ENCODE peak calls at places on chromosomes 6 and 20, in five cellular contexts. One of them, this sample, is unnamed.

GRCh38 chr20:57435498-57436222 is 44.5 kb downstream of the RBM38 start:
- DNase-seq in mesenchymal stem cell: no peak
- DNase-seq in CD8-positive, alpha-beta memory T cell: peak; percentile 12
- DNase-seq in transverse colon: peak; percentile 74
- DNase-seq in CD8-positive, alpha-beta T cell: peak; percentile 66
- DNase-seq in this sample: peak; percentile 59

GRCh38 chr6:81475646-81476045 is 276.8 kb downstream of the TENT5A start:
- DNase-seq in mesenchymal stem cell: no peak
- DNase-seq in CD8-positive, alpha-beta memory T cell: no peak
- DNase-seq in transverse colon: no peak
- DNase-seq in CD8-positive, alpha-beta T cell: no peak
- DNase-seq in this sample: no peak

GRCh38 chr20:63132131-63132714 is 83.7 kb downstream of the YTHDF1 start:
- DNase-seq in mesenchymal stem cell: no peak
- DNase-seq in CD8-positive, alpha-beta memory T cell: no peak
- DNase-seq in transverse colon: no peak
- DNase-seq in CD8-positive, alpha-beta T cell: no peak
- DNase-seq in this sample: peak; percentile 36

GRCh38 chr6:11586574-11586973 is 49.0 kb downstream of the TMEM170B start:
- DNase-seq in mesenchymal stem cell: peak; percentile 93
- DNase-seq in CD8-positive, alpha-beta memory T cell: no peak
- DNase-seq in transverse colon: no peak
- DNase-seq in CD8-positive, alpha-beta T cell: no peak
- DNase-seq in this sample: peak; percentile 45

GRCh38 chr20:63622732-63623131 is 4.2 kb downstream of the GMEB2 start:
- DNase-seq in mesenchymal stem cell: no peak
- DNase-seq in CD8-positive, alpha-beta memory T cell: no peak
- DNase-seq in transverse colon: no peak
- DNase-seq in CD8-positive, alpha-beta T cell: no peak
- DNase-seq in this sample: no peak

GRCh38 chr20:5770240-5770986 is 20.2 kb downstream of the SHLD1 start:
- DNase-seq in mesenchymal stem cell: peak; percentile 6
- DNase-seq in CD8-positive, alpha-beta memory T cell: no peak
- DNase-seq in transverse colon: no peak
- DNase-seq in CD8-positive, alpha-beta T cell: no peak
- DNase-seq in this sample: no peak

GRCh38 chr6:108771421-108771820 is 76.8 kb upstream of the ARMC2 start:
- DNase-seq in mesenchymal stem cell: no peak
- DNase-seq in CD8-positive, alpha-beta memory T cell: no peak
- DNase-seq in transverse colon: no peak
- DNase-seq in CD8-positive, alpha-beta T cell: no peak
- DNase-seq in this sample: no peak

GRCh38 chr6:89436226-89436625 is 3.3 kb downstream of the ANKRD6 start:
- DNase-seq in mesenchymal stem cell: no peak
- DNase-seq in CD8-positive, alpha-beta memory T cell: no peak
- DNase-seq in transverse colon: no peak
- DNase-seq in CD8-positive, alpha-beta T cell: no peak
- DNase-seq in this sample: no peak

GRCh38 chr20:43558412-43559146 is at the start of gene SGK2:
- DNase-seq in mesenchymal stem cell: peak; percentile 61
- DNase-seq in CD8-positive, alpha-beta memory T cell: no peak
- DNase-seq in transverse colon: peak; percentile 88
- DNase-seq in CD8-positive, alpha-beta T cell: no peak
- DNase-seq in this sample: peak; percentile 90

GRCh38 chr20:7091655-7092054 is 324.2 kb downstream of the BMP2 start:
- DNase-seq in mesenchymal stem cell: no peak
- DNase-seq in CD8-positive, alpha-beta memory T cell: no peak
- DNase-seq in transverse colon: no peak
- DNase-seq in CD8-positive, alpha-beta T cell: no peak
- DNase-seq in this sample: no peak

GRCh38 chr6:149451361-149452061 is 33.3 kb downstream of the ZC3H12D start:
- DNase-seq in mesenchymal stem cell: no peak
- DNase-seq in CD8-positive, alpha-beta memory T cell: no peak
- DNase-seq in transverse colon: peak; percentile 82
- DNase-seq in CD8-positive, alpha-beta T cell: no peak
- DNase-seq in this sample: no peak

GRCh38 chr20:9573598-9573997 is 59.2 kb downstream of the LAMP5 start:
- DNase-seq in mesenchymal stem cell: no peak
- DNase-seq in CD8-positive, alpha-beta memory T cell: no peak
- DNase-seq in transverse colon: no peak
- DNase-seq in CD8-positive, alpha-beta T cell: no peak
- DNase-seq in this sample: no peak

GRCh38 chr6:151240036-151240685 is 394 bp downstream of the AKAP12 start:
- DNase-seq in mesenchymal stem cell: peak; percentile 91
- DNase-seq in CD8-positive, alpha-beta memory T cell: no peak
- DNase-seq in transverse colon: peak; percentile 72
- DNase-seq in CD8-positive, alpha-beta T cell: no peak
- DNase-seq in this sample: no peak

GRCh38 chr6:4848382-4849068 is 72.3 kb downstream of the CDYL start:
- DNase-seq in mesenchymal stem cell: peak; percentile 19
- DNase-seq in CD8-positive, alpha-beta memory T cell: no peak
- DNase-seq in transverse colon: peak; percentile 16
- DNase-seq in CD8-positive, alpha-beta T cell: no peak
- DNase-seq in this sample: peak; percentile 70

GRCh38 chr20:31543966-31544598 is 29.8 kb downstream of the HM13 start:
- DNase-seq in mesenchymal stem cell: peak; percentile 95
- DNase-seq in CD8-positive, alpha-beta memory T cell: no peak
- DNase-seq in transverse colon: no peak
- DNase-seq in CD8-positive, alpha-beta T cell: no peak
- DNase-seq in this sample: no peak
- H3K36me3 ChIP-seq in mesenchymal stem cell: peaks cover 58% of the 10 kb centered on the region
- H3K36me3 ChIP-seq in CD8-positive, alpha-beta memory T cell: peaks cover 18% of the 10 kb centered on the region
- H3K36me3 ChIP-seq in transverse colon: no peaks in the 10 kb centered on the region
- H3K36me3 ChIP-seq in CD8-positive, alpha-beta T cell: peaks cover 17% of the 10 kb centered on the region
- H3K36me3 ChIP-seq in this sample: peaks cover 9% of the 10 kb centered on the region

DNA sequence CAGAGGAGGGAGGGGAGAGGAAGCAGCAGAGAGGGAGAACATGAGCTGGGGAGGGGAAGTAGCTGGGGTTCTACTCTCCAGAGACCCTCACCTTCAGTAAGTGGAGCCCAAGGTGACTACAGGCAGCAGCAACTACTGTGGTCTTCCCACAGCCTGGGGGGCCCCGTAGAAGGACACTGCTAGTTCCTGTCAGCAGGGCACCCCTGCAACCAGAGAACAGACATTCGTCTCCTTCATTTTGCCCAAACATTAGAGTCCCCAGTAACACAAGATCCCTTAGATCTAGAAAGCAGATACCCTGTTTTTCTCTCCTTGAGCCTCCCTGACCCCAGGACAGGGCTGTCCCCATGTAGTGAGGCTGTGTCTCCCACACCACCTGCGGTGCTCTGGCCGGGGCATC is 8.2 kb downstream of the GNMT start:
- DNase-seq in mesenchymal stem cell: no peak
- DNase-seq in CD8-positive, alpha-beta memory T cell: no peak
- DNase-seq in transverse colon: no peak
- DNase-seq in CD8-positive, alpha-beta T cell: no peak
- DNase-seq in this sample: no peak
- H3K36me3 ChIP-seq in mesenchymal stem cell: peaks cover 59% of the 10 kb centered on the region
- H3K36me3 ChIP-seq in CD8-positive, alpha-beta memory T cell: peaks cover 14% of the 10 kb centered on the region
- H3K36me3 ChIP-seq in transverse colon: no peaks in the 10 kb centered on the region
- H3K36me3 ChIP-seq in CD8-positive, alpha-beta T cell: peaks cover 16% of the 10 kb centered on the region
- H3K36me3 ChIP-seq in this sample: no peaks in the 10 kb centered on the region

DNA sequence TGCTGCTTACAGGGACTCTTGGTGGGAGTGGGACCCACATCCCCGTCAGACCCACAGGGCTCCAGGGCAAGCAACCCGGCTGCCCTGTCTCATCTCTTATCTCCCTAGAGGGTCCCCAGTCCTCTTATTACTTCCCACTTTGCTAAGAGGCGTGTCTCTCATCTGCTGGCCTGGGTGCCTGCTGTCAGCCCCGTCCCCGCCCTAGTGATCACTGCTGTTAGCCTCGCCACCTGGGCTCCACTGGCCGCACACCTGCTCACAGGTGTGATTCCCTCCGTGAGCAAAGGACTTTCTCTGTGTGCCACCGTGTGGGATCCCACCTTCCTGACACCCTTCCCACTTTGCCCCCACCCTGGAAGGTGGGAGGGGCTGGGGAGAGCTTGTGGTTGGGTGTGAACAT is 57.6 kb downstream of the TCP11 start:
- DNase-seq in mesenchymal stem cell: no peak
- DNase-seq in CD8-positive, alpha-beta memory T cell: no peak
- DNase-seq in transverse colon: peak; percentile 34
- DNase-seq in CD8-positive, alpha-beta T cell: no peak
- DNase-seq in this sample: no peak
- H3K36me3 ChIP-seq in mesenchymal stem cell: peaks cover 87% of the 10 kb centered on the region
- H3K36me3 ChIP-seq in CD8-positive, alpha-beta memory T cell: no peaks in the 10 kb centered on the region
- H3K36me3 ChIP-seq in transverse colon: no peaks in the 10 kb centered on the region
- H3K36me3 ChIP-seq in CD8-positive, alpha-beta T cell: peaks cover 10% of the 10 kb centered on the region
- H3K36me3 ChIP-seq in this sample: peaks cover 3% of the 10 kb centered on the region

DNA sequence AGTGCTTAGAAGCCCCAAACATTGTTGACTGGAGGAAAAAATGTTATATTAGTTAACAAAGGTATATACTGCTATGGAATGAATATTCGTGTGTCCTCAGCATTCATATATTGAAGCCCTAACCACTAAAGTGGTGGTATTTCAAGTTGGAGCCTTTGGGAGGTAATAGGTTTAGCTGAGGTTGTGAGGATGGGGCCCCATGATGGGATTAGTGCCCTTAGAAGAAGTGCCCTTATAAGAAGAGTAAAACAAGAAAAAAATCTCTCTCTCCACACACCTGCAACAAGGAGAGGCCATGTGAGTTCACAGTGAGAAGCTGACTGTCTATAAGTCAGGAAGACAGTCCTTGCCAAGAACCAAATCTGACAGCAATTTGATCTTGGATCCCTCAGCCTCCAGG is 761.7 kb upstream of the FLRT3 start:
- DNase-seq in mesenchymal stem cell: no peak
- DNase-seq in CD8-positive, alpha-beta memory T cell: no peak
- DNase-seq in transverse colon: no peak
- DNase-seq in CD8-positive, alpha-beta T cell: no peak
- DNase-seq in this sample: no peak
- H3K36me3 ChIP-seq in mesenchymal stem cell: no peaks in the 10 kb centered on the region
- H3K36me3 ChIP-seq in CD8-positive, alpha-beta memory T cell: no peaks in the 10 kb centered on the region
- H3K36me3 ChIP-seq in transverse colon: no peaks in the 10 kb centered on the region
- H3K36me3 ChIP-seq in CD8-positive, alpha-beta T cell: no peaks in the 10 kb centered on the region
- H3K36me3 ChIP-seq in this sample: no peaks in the 10 kb centered on the region

This sample was measured in Caco-2.